ENCODE peak calls at places on chromosome X, in seven cellular contexts. E is effector memory CD4-positive, alpha-beta T cell; S is A549; F is suprapubic skin; B is neuronal stem cell; P is Karpas-422; D is mesenchymal stem cell. R is an unnamed sample.
A peak's percentile ranks its signal among the peaks of the same experiment; 100 is the strongest.

GRCh38 chrX:140507223-140507981 is 2.5 kb upstream of the SOX3 start:
- DNase-seq in S (no peak), B (no peak), D (no peak), P (no peak), E (no peak), F (no peak), R (no peak)

GRCh38 chrX:22135171-22135711 is 103.1 kb downstream of the PHEX start:
- DNase-seq in S (no peak), E (no peak), D (peak; percentile 56), B (no peak), F (no peak), P (no peak), R (no peak)

GRCh38 chrX:107579956-107580355 is 48.4 kb upstream of the PRPS1 start:
- DNase-seq in P (no peak), F (no peak), B (no peak), D (peak; percentile 27), S (no peak), E (no peak), R (no peak)

GRCh38 chrX:32598707-32599106 is 612.6 kb downstream of the DMD start:
- DNase-seq in E (no peak), F (no peak), S (no peak), B (no peak), P (no peak), D (no peak), R (no peak)

GRCh38 chrX:46456125-46456922 is 88.9 kb downstream of the ZNF674 start:
- DNase-seq in P (no peak), D (peak; percentile 29), B (no peak), F (no peak), S (no peak), E (no peak), R (no peak)

GRCh38 chrX:7983594-7983993 is 56.4 kb upstream of the PNPLA4 start:
- DNase-seq in E (no peak), S (no peak), D (no peak), F (no peak), B (no peak), P (no peak), R (no peak)

GRCh38 chrX:56796641-56797395 is 67.8 kb downstream of the NBDY start:
- DNase-seq in F (no peak), B (no peak), P (no peak), D (no peak), S (no peak), E (no peak), R (no peak)

GRCh38 chrX:54193085-54193484 is 10.0 kb upstream of the FAM120C start:
- DNase-seq in F (no peak), B (no peak), D (no peak), S (no peak), P (no peak), E (no peak), R (no peak)

GRCh38 chrX:149699761-149700160 is 12.1 kb upstream of the MAGEA11 start:
- DNase-seq in B (no peak), P (peak; percentile 53), D (no peak), S (no peak), E (no peak), F (no peak), R (no peak)

GRCh38 chrX:141839856-141840255 is 1.7 kb downstream of the MAGEC3 start:
- DNase-seq in F (no peak), D (no peak), E (no peak), B (no peak), P (no peak), S (no peak), R (no peak)

GRCh38 chrX:137916090-137916746 is 350.3 kb downstream of the ZIC3 start:
- DNase-seq in F (no peak), D (no peak), S (no peak), B (no peak), E (no peak), P (no peak), R (no peak)

GRCh38 chrX:150205011-150205410 is 158.1 kb upstream of the MAMLD1 start:
- DNase-seq in S (no peak), B (no peak), D (peak; percentile 28), P (no peak), E (no peak), F (no peak), R (peak; percentile 29)

GRCh38 chrX:49919617-49920016 is 2.8 kb upstream of the CLCN5 start:
- DNase-seq in S (peak; percentile 8), P (peak; percentile 72), F (no peak), E (peak; percentile 11), D (peak; percentile 44), B (peak; percentile 49), R (no peak)

GRCh38 chrX:120036704-120037103 is 40.8 kb downstream of the RHOXF2B start:
- DNase-seq in D (no peak), P (no peak), F (no peak), S (no peak), B (no peak), E (no peak), R (no peak)

GRCh38 chrX:149540621-149541520 is at the start of gene EOLA1:
- DNase-seq in B (no peak), S (peak; percentile 72), F (peak; percentile 89), E (peak; percentile 86), P (peak; percentile 97), D (peak; percentile 95), R (peak; percentile 97)

GRCh38 chrX:130623508-130623907 is 221.7 kb downstream of the RBMX2 start:
- DNase-seq in S (no peak), P (no peak), F (no peak), D (no peak), E (no peak), B (no peak), R (no peak)

GRCh38 chrX:55008571-55009358 is 8.6 kb downstream of the APEX2 start:
- DNase-seq in F (no peak), B (no peak), S (no peak), E (no peak), P (no peak), D (peak; percentile 24), R (no peak)

GRCh38 chrX:53440631-53441517 is 6.7 kb upstream of the HSD17B10 start:
- DNase-seq in P (no peak), D (peak; percentile 69), S (peak; percentile 37), F (peak; percentile 89), E (no peak), B (no peak), R (peak; percentile 82)

GRCh38 chrX:138874271-138874670 is 162.8 kb upstream of the FGF13 start:
- DNase-seq in B (no peak), F (no peak), D (no peak), S (no peak), P (no peak), E (no peak), R (no peak)

GRCh38 chrX:10453945-10454344 is 166.4 kb downstream of the MID1 start:
- DNase-seq in P (no peak), F (no peak), S (no peak), B (peak; percentile 35), E (no peak), D (no peak), R (no peak)

GRCh38 chrX:46758163-46758955 is 559 bp downstream of the SLC9A7 start:
- DNase-seq in D (peak; percentile 11), S (no peak), F (no peak), P (no peak), E (no peak), B (peak; percentile 0), R (peak; percentile 81)

GRCh38 chrX:45803383-45803921 is 602.8 kb upstream of the DIPK2B start:
- DNase-seq in P (no peak), S (no peak), B (no peak), F (no peak), E (no peak), D (peak; percentile 90), R (no peak)

GRCh38 chrX:151359931-151360871 is 36.8 kb upstream of the VMA21 start:
- DNase-seq in F (no peak), B (peak; percentile 43), D (peak; percentile 3), E (no peak), S (peak; percentile 41), P (peak; percentile 65), R (peak; percentile 72)

GRCh38 chrX:17521871-17522693 is 147.1 kb downstream of the NHS start:
- DNase-seq in E (no peak), F (no peak), P (no peak), S (peak; percentile 67), B (no peak), D (no peak), R (no peak)

GRCh38 chrX:85327060-85327333 is 52.5 kb downstream of the POF1B start:
- DNase-seq in E (no peak), B (no peak), P (no peak), F (no peak), D (no peak), S (no peak), R (no peak)

GRCh38 chrX:119501511-119502148 is 33.4 kb downstream of the SLC25A5 start:
- DNase-seq in B (no peak), E (no peak), D (no peak), F (no peak), S (no peak), P (no peak), R (no peak)

GRCh38 chrX:13762015-13762414 is 27.5 kb downstream of the OFD1 start:
- DNase-seq in P (no peak), D (no peak), B (no peak), E (no peak), S (no peak), F (no peak), R (no peak)
- H3K9me3 ChIP-seq in P (no peaks in the 10 kb centered on the region), D (no peaks in the 10 kb centered on the region), B (no peaks in the 10 kb centered on the region), E (no peaks in the 10 kb centered on the region), S (no peaks in the 10 kb centered on the region), F (no peaks in the 10 kb centered on the region), R (no peaks in the 10 kb centered on the region)

GRCh38 chrX:74023203-74023602 is 280.8 kb upstream of the ZCCHC13 start:
- DNase-seq in P (no peak), F (no peak), E (no peak), D (no peak), B (no peak), S (no peak), R (no peak)
- H3K9me3 ChIP-seq in P (peaks cover 3% of the 10 kb centered on the region), F (no peaks in the 10 kb centered on the region), E (no peaks in the 10 kb centered on the region), D (peaks cover 11% of the 10 kb centered on the region), B (no peaks in the 10 kb centered on the region), S (peaks cover 13% of the 10 kb centered on the region), R (peaks cover 29% of the 10 kb centered on the region)

GRCh38 chrX:153782871-153783270 is 2.0 kb downstream of the SRPK3 start:
- DNase-seq in P (no peak), B (no peak), D (no peak), F (no peak), S (no peak), E (no peak), R (no peak)
- H3K9me3 ChIP-seq in P (no peaks in the 10 kb centered on the region), B (no peaks in the 10 kb centered on the region), D (no peaks in the 10 kb centered on the region), F (no peaks in the 10 kb centered on the region), S (no peaks in the 10 kb centered on the region), E (no peaks in the 10 kb centered on the region), R (no peaks in the 10 kb centered on the region)

GRCh38 chrX:39730671-39731389 is 366.9 kb downstream of the BCOR start:
- DNase-seq in S (peak; percentile 72), B (peak; percentile 21), D (peak; percentile 94), P (peak; percentile 63), F (peak; percentile 79), E (peak; percentile 17), R (peak; percentile 85)

GRCh38 chrX:39729834-39730670 is 367.7 kb downstream of the BCOR start:
- DNase-seq in B (peak; percentile 14), E (no peak), S (no peak), D (peak; percentile 37), F (no peak), P (no peak), R (no peak)

GRCh38 chrX:39728025-39728424 is 369.7 kb downstream of the BCOR start:
- DNase-seq in E (no peak), P (no peak), D (no peak), S (no peak), F (no peak), B (no peak), R (no peak)

GRCh38 chrX:39726810-39727209 is 370.9 kb downstream of the BCOR start:
- DNase-seq in B (no peak), F (no peak), S (no peak), P (no peak), D (peak; percentile 73), E (no peak), R (no peak)

GRCh38 chrX:39728852-39729587 is 368.7 kb downstream of the BCOR start:
- DNase-seq in E (no peak), F (no peak), P (no peak), S (no peak), D (no peak), B (no peak), R (no peak)
- H3K9me3 ChIP-seq in E (no peaks in the 10 kb centered on the region), F (no peaks in the 10 kb centered on the region), P (no peaks in the 10 kb centered on the region), S (peaks cover 4% of the 10 kb centered on the region), D (peaks cover 7% of the 10 kb centered on the region), B (peaks cover 5% of the 10 kb centered on the region), R (no peaks in the 10 kb centered on the region)

R was measured in spleen.